ENCODE peak calls at places on chromosome 2, in six cellular contexts. One of them, this sample, is unnamed.

GRCh38 chr2:119366161-119366648 is 429 bp downstream of the C2orf76 start:
- DNase-seq in lung: no peak
- DNase-seq in naive thymus-derived CD4-positive, alpha-beta T cell: no peak
- DNase-seq in psoas muscle: no peak
- DNase-seq in effector memory CD4-positive, alpha-beta T cell: no peak
- DNase-seq in fibroblast of pulmonary artery: peak
- DNase-seq in this sample: peak

GRCh38 chr2:230925879-230926765 is 1.1 kb upstream of the GPR55 start:
- DNase-seq in lung: no peak
- DNase-seq in naive thymus-derived CD4-positive, alpha-beta T cell: no peak
- DNase-seq in psoas muscle: no peak
- DNase-seq in effector memory CD4-positive, alpha-beta T cell: no peak
- DNase-seq in fibroblast of pulmonary artery: no peak
- DNase-seq in this sample: no peak

GRCh38 chr2:133346654-133347053 is 221.6 kb downstream of the NCKAP5 start:
- DNase-seq in lung: no peak
- DNase-seq in naive thymus-derived CD4-positive, alpha-beta T cell: no peak
- DNase-seq in psoas muscle: no peak
- DNase-seq in effector memory CD4-positive, alpha-beta T cell: no peak
- DNase-seq in fibroblast of pulmonary artery: peak
- DNase-seq in this sample: no peak

GRCh38 chr2:194002699-194003368 is 1654.2 kb upstream of the SLC39A10 start:
- DNase-seq in lung: no peak
- DNase-seq in naive thymus-derived CD4-positive, alpha-beta T cell: no peak
- DNase-seq in psoas muscle: no peak
- DNase-seq in effector memory CD4-positive, alpha-beta T cell: no peak
- DNase-seq in fibroblast of pulmonary artery: no peak
- DNase-seq in this sample: no peak

GRCh38 chr2:163401481-163401880 is 334.3 kb downstream of the FIGN start:
- DNase-seq in lung: no peak
- DNase-seq in naive thymus-derived CD4-positive, alpha-beta T cell: no peak
- DNase-seq in psoas muscle: no peak
- DNase-seq in effector memory CD4-positive, alpha-beta T cell: no peak
- DNase-seq in fibroblast of pulmonary artery: peak
- DNase-seq in this sample: no peak

GRCh38 chr2:202060218-202060617 is 12.8 kb upstream of the KIAA2012 start:
- DNase-seq in lung: no peak
- DNase-seq in naive thymus-derived CD4-positive, alpha-beta T cell: no peak
- DNase-seq in psoas muscle: no peak
- DNase-seq in effector memory CD4-positive, alpha-beta T cell: no peak
- DNase-seq in fibroblast of pulmonary artery: no peak
- DNase-seq in this sample: peak

GRCh38 chr2:47201224-47201623 is 46.1 kb upstream of the STPG4 start:
- DNase-seq in lung: no peak
- DNase-seq in naive thymus-derived CD4-positive, alpha-beta T cell: no peak
- DNase-seq in psoas muscle: no peak
- DNase-seq in effector memory CD4-positive, alpha-beta T cell: no peak
- DNase-seq in fibroblast of pulmonary artery: peak
- DNase-seq in this sample: no peak

GRCh38 chr2:147800316-147800715 is 44.5 kb upstream of the ACVR2A start:
- DNase-seq in lung: no peak
- DNase-seq in naive thymus-derived CD4-positive, alpha-beta T cell: no peak
- DNase-seq in psoas muscle: no peak
- DNase-seq in effector memory CD4-positive, alpha-beta T cell: no peak
- DNase-seq in fibroblast of pulmonary artery: no peak
- DNase-seq in this sample: no peak

GRCh38 chr2:164782323-164782722 is 59.3 kb downstream of the COBLL1 start:
- DNase-seq in lung: no peak
- DNase-seq in naive thymus-derived CD4-positive, alpha-beta T cell: no peak
- DNase-seq in psoas muscle: no peak
- DNase-seq in effector memory CD4-positive, alpha-beta T cell: no peak
- DNase-seq in fibroblast of pulmonary artery: peak
- DNase-seq in this sample: no peak

GRCh38 chr2:96756788-96757476 is 3.8 kb upstream of the CNNM4 start:
- DNase-seq in lung: no peak
- DNase-seq in naive thymus-derived CD4-positive, alpha-beta T cell: no peak
- DNase-seq in psoas muscle: no peak
- DNase-seq in effector memory CD4-positive, alpha-beta T cell: no peak
- DNase-seq in fibroblast of pulmonary artery: no peak
- DNase-seq in this sample: no peak

GRCh38 chr2:234241656-234242445 is 191.3 kb downstream of the SPP2 start:
- DNase-seq in lung: no peak
- DNase-seq in naive thymus-derived CD4-positive, alpha-beta T cell: no peak
- DNase-seq in psoas muscle: no peak
- DNase-seq in effector memory CD4-positive, alpha-beta T cell: no peak
- DNase-seq in fibroblast of pulmonary artery: peak
- DNase-seq in this sample: no peak

GRCh38 chr2:84874381-84875212 is 6.3 kb downstream of the TRABD2A start:
- DNase-seq in lung: no peak
- DNase-seq in naive thymus-derived CD4-positive, alpha-beta T cell: no peak
- DNase-seq in psoas muscle: no peak
- DNase-seq in effector memory CD4-positive, alpha-beta T cell: no peak
- DNase-seq in fibroblast of pulmonary artery: peak
- DNase-seq in this sample: no peak

GRCh38 chr2:96102596-96103387 is 13.6 kb downstream of the ADRA2B start:
- DNase-seq in lung: no peak
- DNase-seq in naive thymus-derived CD4-positive, alpha-beta T cell: no peak
- DNase-seq in psoas muscle: no peak
- DNase-seq in effector memory CD4-positive, alpha-beta T cell: no peak
- DNase-seq in fibroblast of pulmonary artery: no peak
- DNase-seq in this sample: no peak

GRCh38 chr2:173427887-173428683 is 73.4 kb downstream of the CDCA7 start:
- DNase-seq in lung: no peak
- DNase-seq in naive thymus-derived CD4-positive, alpha-beta T cell: no peak
- DNase-seq in psoas muscle: peak
- DNase-seq in effector memory CD4-positive, alpha-beta T cell: no peak
- DNase-seq in fibroblast of pulmonary artery: peak
- DNase-seq in this sample: no peak

GRCh38 chr2:164714471-164714870 is 93.2 kb upstream of the GRB14 start:
- DNase-seq in lung: no peak
- DNase-seq in naive thymus-derived CD4-positive, alpha-beta T cell: no peak
- DNase-seq in psoas muscle: no peak
- DNase-seq in effector memory CD4-positive, alpha-beta T cell: no peak
- DNase-seq in fibroblast of pulmonary artery: no peak
- DNase-seq in this sample: peak

GRCh38 chr2:215866594-215866993 is 146.8 kb downstream of the MREG start:
- DNase-seq in lung: no peak
- DNase-seq in naive thymus-derived CD4-positive, alpha-beta T cell: no peak
- DNase-seq in psoas muscle: no peak
- DNase-seq in effector memory CD4-positive, alpha-beta T cell: no peak
- DNase-seq in fibroblast of pulmonary artery: no peak
- DNase-seq in this sample: no peak

GRCh38 chr2:63347361-63347760 is 240.9 kb downstream of the WDPCP start:
- DNase-seq in lung: no peak
- DNase-seq in naive thymus-derived CD4-positive, alpha-beta T cell: no peak
- DNase-seq in psoas muscle: no peak
- DNase-seq in effector memory CD4-positive, alpha-beta T cell: no peak
- DNase-seq in fibroblast of pulmonary artery: no peak
- DNase-seq in this sample: no peak

GRCh38 chr2:207617011-207617671 is 8.1 kb downstream of the METTL21A start:
- DNase-seq in lung: no peak
- DNase-seq in naive thymus-derived CD4-positive, alpha-beta T cell: no peak
- DNase-seq in psoas muscle: no peak
- DNase-seq in effector memory CD4-positive, alpha-beta T cell: no peak
- DNase-seq in fibroblast of pulmonary artery: peak
- DNase-seq in this sample: peak

GRCh38 chr2:40087434-40087833 is 308.4 kb upstream of the THUMPD2 start:
- DNase-seq in lung: no peak
- DNase-seq in naive thymus-derived CD4-positive, alpha-beta T cell: no peak
- DNase-seq in psoas muscle: no peak
- DNase-seq in effector memory CD4-positive, alpha-beta T cell: no peak
- DNase-seq in fibroblast of pulmonary artery: no peak
- DNase-seq in this sample: no peak

GRCh38 chr2:241031436-241032165 is 33.2 kb downstream of the SNED1 start:
- DNase-seq in lung: peak
- DNase-seq in naive thymus-derived CD4-positive, alpha-beta T cell: no peak
- DNase-seq in psoas muscle: no peak
- DNase-seq in effector memory CD4-positive, alpha-beta T cell: no peak
- DNase-seq in fibroblast of pulmonary artery: no peak
- DNase-seq in this sample: no peak

GRCh38 chr2:36058953-36059352 is 296.6 kb upstream of the CRIM1 start:
- DNase-seq in lung: no peak
- DNase-seq in naive thymus-derived CD4-positive, alpha-beta T cell: no peak
- DNase-seq in psoas muscle: no peak
- DNase-seq in effector memory CD4-positive, alpha-beta T cell: no peak
- DNase-seq in fibroblast of pulmonary artery: no peak
- DNase-seq in this sample: no peak

GRCh38 chr2:241853651-241854341 is 4.9 kb downstream of the PDCD1 start:
- DNase-seq in lung: no peak
- DNase-seq in naive thymus-derived CD4-positive, alpha-beta T cell: no peak
- DNase-seq in psoas muscle: no peak
- DNase-seq in effector memory CD4-positive, alpha-beta T cell: no peak
- DNase-seq in fibroblast of pulmonary artery: no peak
- DNase-seq in this sample: no peak

GRCh38 chr2:59590802-59591201 is 962.7 kb downstream of the BCL11A start:
- DNase-seq in lung: no peak
- DNase-seq in naive thymus-derived CD4-positive, alpha-beta T cell: no peak
- DNase-seq in psoas muscle: no peak
- DNase-seq in effector memory CD4-positive, alpha-beta T cell: no peak
- DNase-seq in fibroblast of pulmonary artery: no peak
- DNase-seq in this sample: no peak

GRCh38 chr2:46167924-46168323 is 129.3 kb upstream of the EPAS1 start:
- DNase-seq in lung: no peak
- DNase-seq in naive thymus-derived CD4-positive, alpha-beta T cell: no peak
- DNase-seq in psoas muscle: no peak
- DNase-seq in effector memory CD4-positive, alpha-beta T cell: no peak
- DNase-seq in fibroblast of pulmonary artery: no peak
- DNase-seq in this sample: no peak

GRCh38 chr2:169034256-169034655 is 3.1 kb upstream of the ABCB11 start:
- DNase-seq in lung: no peak
- DNase-seq in naive thymus-derived CD4-positive, alpha-beta T cell: no peak
- DNase-seq in psoas muscle: no peak
- DNase-seq in effector memory CD4-positive, alpha-beta T cell: no peak
- DNase-seq in fibroblast of pulmonary artery: peak
- DNase-seq in this sample: no peak

GRCh38 chr2:65612654-65613053 is 180.3 kb upstream of the SPRED2 start:
- DNase-seq in lung: no peak
- DNase-seq in naive thymus-derived CD4-positive, alpha-beta T cell: no peak
- DNase-seq in psoas muscle: no peak
- DNase-seq in effector memory CD4-positive, alpha-beta T cell: no peak
- DNase-seq in fibroblast of pulmonary artery: no peak
- DNase-seq in this sample: peak

GRCh38 chr2:38892819-38893218 is 3.1 kb downstream of the ARHGEF33 start:
- DNase-seq in lung: no peak
- DNase-seq in naive thymus-derived CD4-positive, alpha-beta T cell: no peak
- DNase-seq in psoas muscle: no peak
- DNase-seq in effector memory CD4-positive, alpha-beta T cell: no peak
- DNase-seq in fibroblast of pulmonary artery: no peak
- DNase-seq in this sample: no peak

DNA sequence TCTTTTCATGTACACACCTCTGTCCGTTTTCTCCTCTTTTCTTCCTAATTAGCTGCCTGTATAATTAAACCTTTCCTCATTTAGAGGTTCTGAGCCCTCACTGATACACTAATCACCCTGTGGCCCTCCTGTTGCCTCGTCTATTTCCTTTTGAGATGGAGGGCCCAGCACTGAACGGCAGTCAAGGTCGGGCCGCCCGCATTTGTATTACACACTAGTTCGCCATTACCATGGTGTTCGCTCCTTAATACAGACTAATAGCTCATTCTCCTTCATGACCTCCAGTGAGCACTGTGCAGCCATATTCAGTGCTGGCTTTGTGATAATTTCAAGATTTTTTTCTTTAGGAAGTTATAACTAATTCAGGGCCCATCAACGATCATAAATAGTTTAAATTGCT is 64.1 kb downstream of the SLC4A3 start:
- DNase-seq in lung: no peak
- DNase-seq in naive thymus-derived CD4-positive, alpha-beta T cell: no peak
- DNase-seq in psoas muscle: no peak
- DNase-seq in effector memory CD4-positive, alpha-beta T cell: no peak
- DNase-seq in fibroblast of pulmonary artery: no peak
- DNase-seq in this sample: no peak
- H3K4me3 ChIP-seq in lung: no peak
- H3K4me3 ChIP-seq in naive thymus-derived CD4-positive, alpha-beta T cell: no peak
- H3K4me3 ChIP-seq in psoas muscle: no peak
- H3K4me3 ChIP-seq in effector memory CD4-positive, alpha-beta T cell: no peak
- H3K4me3 ChIP-seq in fibroblast of pulmonary artery: no peak
- H3K4me3 ChIP-seq in this sample: no peak

DNA sequence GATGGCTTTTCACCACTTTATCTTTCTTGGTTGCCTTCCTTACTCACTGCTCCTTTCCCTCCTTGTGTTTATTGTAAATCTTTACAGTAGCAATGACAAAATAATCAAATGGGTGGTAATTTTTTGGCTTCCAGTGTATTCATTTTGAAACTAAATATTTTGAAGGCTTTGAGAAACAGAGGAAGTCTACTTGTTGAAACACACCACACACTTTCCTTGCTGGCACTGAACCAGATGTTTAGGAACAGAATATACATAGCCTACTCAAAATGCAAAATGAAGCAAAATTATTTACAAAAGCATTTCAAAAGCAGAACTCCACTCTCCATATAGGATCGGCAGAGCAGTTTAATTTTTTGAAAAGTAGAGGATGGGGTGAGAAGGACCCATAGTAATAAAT is 189.8 kb downstream of the LTBP1 start:
- DNase-seq in lung: no peak
- DNase-seq in naive thymus-derived CD4-positive, alpha-beta T cell: no peak
- DNase-seq in psoas muscle: no peak
- DNase-seq in effector memory CD4-positive, alpha-beta T cell: no peak
- DNase-seq in fibroblast of pulmonary artery: peak
- DNase-seq in this sample: no peak
- H3K4me3 ChIP-seq in lung: no peak
- H3K4me3 ChIP-seq in naive thymus-derived CD4-positive, alpha-beta T cell: no peak
- H3K4me3 ChIP-seq in psoas muscle: peak
- H3K4me3 ChIP-seq in effector memory CD4-positive, alpha-beta T cell: no peak
- H3K4me3 ChIP-seq in fibroblast of pulmonary artery: peak
- H3K4me3 ChIP-seq in this sample: no peak

GRCh38 chr2:17879913-17880274 is 1.4 kb downstream of the KCNS3 start:
- DNase-seq in lung: no peak
- DNase-seq in naive thymus-derived CD4-positive, alpha-beta T cell: no peak
- DNase-seq in psoas muscle: no peak
- DNase-seq in effector memory CD4-positive, alpha-beta T cell: no peak
- DNase-seq in fibroblast of pulmonary artery: no peak
- DNase-seq in this sample: no peak
- H3K4me3 ChIP-seq in lung: peak
- H3K4me3 ChIP-seq in naive thymus-derived CD4-positive, alpha-beta T cell: no peak
- H3K4me3 ChIP-seq in psoas muscle: peak
- H3K4me3 ChIP-seq in effector memory CD4-positive, alpha-beta T cell: no peak
- H3K4me3 ChIP-seq in fibroblast of pulmonary artery: no peak
- H3K4me3 ChIP-seq in this sample: peak

GRCh38 chr2:195202163-195202845 is 454.7 kb upstream of the SLC39A10 start:
- DNase-seq in lung: no peak
- DNase-seq in naive thymus-derived CD4-positive, alpha-beta T cell: peak
- DNase-seq in psoas muscle: no peak
- DNase-seq in effector memory CD4-positive, alpha-beta T cell: no peak
- DNase-seq in fibroblast of pulmonary artery: no peak
- DNase-seq in this sample: no peak

DNA sequence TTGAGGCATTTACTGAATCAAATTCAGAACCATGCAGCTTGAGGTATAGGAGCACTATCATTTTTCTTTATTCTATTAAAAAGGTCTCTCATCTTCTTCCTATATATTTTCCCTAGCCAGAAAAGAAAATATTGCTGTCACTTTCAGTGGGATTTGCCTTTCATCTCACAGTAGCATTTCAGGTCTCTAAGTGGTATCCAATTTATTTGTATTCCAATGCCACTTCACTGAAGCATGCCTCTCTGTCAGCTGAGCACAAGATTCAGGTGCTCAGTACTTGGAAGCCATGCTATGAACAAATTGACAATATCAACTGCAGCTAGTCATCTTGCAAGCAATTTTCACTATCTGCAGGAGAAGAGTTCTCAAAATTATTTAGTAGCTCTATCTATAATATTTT is 457.2 kb upstream of the SLC39A10 start:
- DNase-seq in lung: no peak
- DNase-seq in naive thymus-derived CD4-positive, alpha-beta T cell: no peak
- DNase-seq in psoas muscle: no peak
- DNase-seq in effector memory CD4-positive, alpha-beta T cell: no peak
- DNase-seq in fibroblast of pulmonary artery: no peak
- DNase-seq in this sample: no peak
- H3K4me3 ChIP-seq in lung: no peak
- H3K4me3 ChIP-seq in naive thymus-derived CD4-positive, alpha-beta T cell: no peak
- H3K4me3 ChIP-seq in psoas muscle: no peak
- H3K4me3 ChIP-seq in effector memory CD4-positive, alpha-beta T cell: no peak
- H3K4me3 ChIP-seq in fibroblast of pulmonary artery: no peak
- H3K4me3 ChIP-seq in this sample: no peak

This sample was measured in GM23338.